ENCODE peak calls at places on chromosome 16, in seven cellular contexts. V is dorsolateral prefrontal cortex, D is heart right ventricle, Q is AG08395, K is AML-193, A is occipital lobe, W is nephron progenitor cell. T is an unnamed sample.

GRCh38 chr16:86026136-86026905 is 127.4 kb downstream of the IRF8 start:
- DNase-seq in Q (no peak), V (no peak), K (no peak), A (no peak), W (no peak), D (no peak), T (no peak)

GRCh38 chr16:66952430-66953139 is 8.5 kb upstream of the CES3 start:
- DNase-seq in W (no peak), A (no peak), Q (no peak), D (no peak), V (no peak), K (no peak), T (no peak)

GRCh38 chr16:80824623-80825364 is 20.4 kb upstream of the CDYL2 start:
- DNase-seq in V (no peak), Q (peak), W (peak), K (peak), D (no peak), A (no peak), T (peak)

GRCh38 chr16:49855822-49856740 is at the start of gene ZNF423:
- DNase-seq in Q (no peak), D (no peak), K (no peak), V (no peak), A (no peak), W (peak), T (no peak)

GRCh38 chr16:84049403-84050060 is 6.9 kb upstream of the SLC38A8 start:
- DNase-seq in K (no peak), D (no peak), V (peak), W (no peak), A (no peak), Q (no peak), T (no peak)

GRCh38 chr16:3348547-3349167 is 7.0 kb upstream of the OR2C1 start:
- DNase-seq in V (no peak), A (no peak), D (peak), W (no peak), Q (no peak), K (no peak), T (no peak)

GRCh38 chr16:87603684-87604571 is 1.6 kb downstream of the JPH3 start:
- DNase-seq in W (peak), V (no peak), D (no peak), K (no peak), Q (no peak), A (no peak), T (no peak)

GRCh38 chr16:57131351-57131970 is 39.1 kb downstream of the CPNE2 start:
- DNase-seq in A (peak), K (no peak), Q (no peak), V (peak), W (no peak), D (no peak), T (no peak)

GRCh38 chr16:86117756-86118155 is 218.8 kb downstream of the IRF8 start:
- DNase-seq in V (no peak), W (peak), A (no peak), Q (peak), K (no peak), D (no peak), T (no peak)

GRCh38 chr16:74899786-74900185 is 85.1 kb downstream of the WDR59 start:
- DNase-seq in D (no peak), V (no peak), W (no peak), A (no peak), K (no peak), Q (no peak), T (no peak)

GRCh38 chr16:86229866-86230656 is 280.3 kb upstream of the FOXF1 start:
- DNase-seq in D (no peak), W (no peak), K (no peak), Q (no peak), V (no peak), A (no peak), T (no peak)

GRCh38 chr16:55532227-55532626 is 23.4 kb downstream of the LPCAT2 start:
- DNase-seq in A (no peak), W (no peak), V (no peak), Q (peak), K (no peak), D (no peak), T (no peak)

GRCh38 chr16:82832861-82833260 is 206.1 kb downstream of the CDH13 start:
- DNase-seq in Q (peak), V (no peak), D (no peak), K (no peak), W (no peak), A (no peak), T (peak)